ENCODE peak calls at places on chromosome 9, in four cellular contexts. F is NCI-H2029, H is GM13977, P is left ventricle myocardium superior. A is an unnamed sample.
A peak's percentile ranks its signal among the peaks of the same experiment; 100 is the strongest.

GRCh38 chr9:78724896-78725295 is 428.0 kb downstream of the PSAT1 start:
- DNase-seq in P (no peak), H (no peak), F (no peak), A (no peak)

GRCh38 chr9:80649001-80649420 is 1040.3 kb downstream of the TLE1 start:
- DNase-seq in P (no peak), H (no peak), F (no peak), A (no peak)

GRCh38 chr9:137113385-137114159 is 961 bp downstream of the DPP7 start:
- DNase-seq in F (no peak), P (peak; percentile 54), H (peak; percentile 62), A (no peak)

GRCh38 chr9:112396416-112396815 is 16.5 kb downstream of the HSDL2 start:
- DNase-seq in F (no peak), H (no peak), P (no peak), A (no peak)

GRCh38 chr9:16883586-16883985 is 13.1 kb upstream of the BNC2 start:
- DNase-seq in H (no peak), F (no peak), P (no peak), A (no peak)

GRCh38 chr9:104921067-104921741 is 6.8 kb downstream of the ABCA1 start:
- DNase-seq in F (no peak), H (peak; percentile 34), P (no peak), A (no peak)

GRCh38 chr9:82797539-82797938 is 265.4 kb downstream of the RASEF start:
- DNase-seq in H (no peak), P (peak; percentile 73), F (peak; percentile 78), A (no peak)

GRCh38 chr9:128706671-128707381 is 4.5 kb downstream of the PKN3 start:
- DNase-seq in F (no peak), P (peak; percentile 27), H (no peak), A (no peak)

GRCh38 chr9:129765764-129766317 is 13.0 kb upstream of the PTGES start:
- DNase-seq in H (no peak), P (no peak), F (no peak), A (no peak)

GRCh38 chr9:112119225-112120045 is 55.7 kb downstream of the SUSD1 start:
- DNase-seq in H (no peak), P (no peak), F (no peak), A (no peak)

A was measured in T-helper 1 cell.